ENCODE peak calls at places on chromosomes 11 and 22, in eight cellular contexts. L, R, Y, P, C, D, S and Q are unnamed samples.

GRCh38 chr11:112579282-112579681 is 318.6 kb upstream of the PLET1 start:
- DNase-seq in S (no peak), C (no peak), P (no peak), Y (no peak), R (no peak), D (no peak), L (no peak), Q (no peak)

GRCh38 chr22:35531695-35532094 is 8.9 kb upstream of the RASD2 start:
- DNase-seq in L (no peak), R (no peak), P (no peak), C (no peak), D (no peak), Y (no peak), S (no peak), Q (no peak)

GRCh38 chr11:71936825-71937224 is 8.0 kb downstream of the RNF121 start:
- DNase-seq in Y (no peak), R (no peak), S (no peak), D (no peak), L (no peak), C (no peak), P (no peak), Q (no peak)

GRCh38 chr11:380996-381395 is 11.7 kb downstream of the B4GALNT4 start:
- DNase-seq in P (no peak), Y (no peak), D (no peak), C (no peak), L (no peak), S (no peak), R (no peak), Q (no peak)

GRCh38 chr22:38317995-38318715 is 922 bp upstream of the CSNK1E start:
- DNase-seq in R (no peak), C (no peak), P (no peak), L (peak; percentile 68), S (peak; percentile 95), Y (no peak), D (no peak), Q (no peak)

GRCh38 chr11:124327775-124328174 is 7.8 kb upstream of the OR8D2 start:
- DNase-seq in Y (no peak), L (no peak), S (no peak), P (no peak), C (no peak), R (no peak), D (no peak), Q (no peak)

GRCh38 chr11:95419915-95420314 is 188.9 kb upstream of the SESN3 start:
- DNase-seq in C (no peak), Y (no peak), D (no peak), S (peak; percentile 78), R (no peak), P (no peak), L (no peak), Q (no peak)

GRCh38 chr22:50007057-50007511 is 5.5 kb downstream of the IL17REL start:
- DNase-seq in S (no peak), P (no peak), Y (no peak), D (no peak), C (no peak), R (no peak), L (no peak), Q (no peak)

GRCh38 chr11:67369801-67370284 is 3.6 kb downstream of the CLCF1 start:
- DNase-seq in C (no peak), Y (no peak), L (no peak), P (no peak), S (no peak), R (no peak), D (no peak), Q (no peak)

GRCh38 chr11:75105462-75105925 is 8.8 kb upstream of the OR2AT4 start:
- DNase-seq in P (no peak), D (peak; percentile 42), Y (no peak), R (no peak), C (no peak), S (no peak), L (no peak), Q (no peak)

GRCh38 chr22:27867114-27867957 is 51.7 kb downstream of the PITPNB start:
- DNase-seq in Y (no peak), R (no peak), C (no peak), S (no peak), P (no peak), D (no peak), L (no peak), Q (no peak)

GRCh38 chr11:46489668-46490560 is 98.3 kb upstream of the CHRM4 start:
- DNase-seq in Y (no peak), P (no peak), L (no peak), S (peak; percentile 35), R (peak; percentile 38), C (peak; percentile 8), D (peak; percentile 52), Q (peak; percentile 7)

GRCh38 chr11:108616549-108616948 is 23.0 kb upstream of the EXPH5 start:
- DNase-seq in R (no peak), C (no peak), Y (no peak), D (no peak), S (peak; percentile 81), P (no peak), L (no peak), Q (no peak)

GRCh38 chr11:6297831-6298230 is 22.5 kb downstream of the CAVIN3 start:
- DNase-seq in D (no peak), S (peak; percentile 27), Y (no peak), R (no peak), C (no peak), P (no peak), L (no peak), Q (no peak)

GRCh38 chr22:38208549-38209097 is 6.8 kb downstream of the MAFF start:
- DNase-seq in C (no peak), S (no peak), P (no peak), D (no peak), Y (no peak), R (no peak), L (no peak), Q (no peak)